ENCODE peak calls at places on chromosomes 3 and 15, in four cellular contexts. V is mammary epithelial cell, T is heart right ventricle, Q is heart left ventricle. U is an unnamed sample. For H3K4me1, the result is how much of the 10 kb centered on the place peaks cover.

GRCh38 chr3:15768421-15769255 is 29.1 kb downstream of the ANKRD28 start:
- DNase-seq in T (no peak), Q (no peak), V (peak), U (peak)

GRCh38 chr3:81886081-81886480 is 124.6 kb upstream of the GBE1 start:
- DNase-seq in V (no peak), T (no peak), Q (no peak), U (no peak)

GRCh38 chr3:156181509-156181908 is 61.1 kb downstream of the KCNAB1 start:
- DNase-seq in Q (no peak), T (no peak), V (peak), U (no peak)

GRCh38 chr3:179801831-179802230 is 149.0 kb downstream of the USP13 start:
- DNase-seq in T (no peak), Q (no peak), V (no peak), U (no peak)

GRCh38 chr15:28919201-28919627 is 33.4 kb downstream of the APBA2 start:
- DNase-seq in T (no peak), Q (no peak), V (no peak), U (no peak)

GRCh38 chr3:104952587-104952986 is 414.1 kb upstream of the ALCAM start:
- DNase-seq in V (peak), Q (no peak), T (no peak), U (peak)

GRCh38 chr15:29089731-29090616 is 179.6 kb downstream of the NSMCE3 start:
- DNase-seq in V (no peak), T (no peak), Q (no peak), U (no peak)

GRCh38 chr15:55457401-55458022 is 49.2 kb downstream of the PIERCE2 start:
- DNase-seq in V (no peak), T (no peak), Q (no peak), U (no peak)

GRCh38 chr15:72474466-72474911 is 359 bp downstream of the ARIH1 start:
- DNase-seq in V (no peak), T (no peak), Q (no peak), U (peak)

GRCh38 chr3:51393564-51393963 is 2.5 kb downstream of the RBM15B start:
- DNase-seq in V (no peak), T (no peak), Q (no peak), U (peak)

GRCh38 chr3:51392301-51393095 is 1.4 kb downstream of the RBM15B start:
- DNase-seq in T (no peak), V (no peak), Q (no peak), U (peak)

GRCh38 chr3:51394541-51394940 is 3.5 kb downstream of the RBM15B start:
- DNase-seq in T (no peak), Q (no peak), V (no peak), U (no peak)

GRCh38 chr3:51391566-51392300 is 648 bp downstream of the RBM15B start:
- DNase-seq in Q (no peak), V (peak), T (peak), U (peak)

GRCh38 chr3:51393096-51393495 is 2.0 kb downstream of the RBM15B start:
- DNase-seq in T (no peak), Q (no peak), V (no peak), U (no peak)
- H3K4me3 ChIP-seq in T (no peak), Q (no peak), V (no peak), U (no peak)

GRCh38 chr3:1019157-1019556 is 73.7 kb upstream of the CNTN6 start:
- DNase-seq in T (no peak), V (no peak), Q (no peak), U (no peak)
- H3K4me1 ChIP-seq in T (under half), V (under half), Q (under half), U (under half)

GRCh38 chr3:124851905-124852304 is 35.3 kb downstream of the ITGB5 start:
- DNase-seq in V (no peak), T (no peak), Q (no peak), U (no peak)
- H3K4me3 ChIP-seq in V (no peak), T (no peak), Q (no peak), U (no peak)

DNA sequence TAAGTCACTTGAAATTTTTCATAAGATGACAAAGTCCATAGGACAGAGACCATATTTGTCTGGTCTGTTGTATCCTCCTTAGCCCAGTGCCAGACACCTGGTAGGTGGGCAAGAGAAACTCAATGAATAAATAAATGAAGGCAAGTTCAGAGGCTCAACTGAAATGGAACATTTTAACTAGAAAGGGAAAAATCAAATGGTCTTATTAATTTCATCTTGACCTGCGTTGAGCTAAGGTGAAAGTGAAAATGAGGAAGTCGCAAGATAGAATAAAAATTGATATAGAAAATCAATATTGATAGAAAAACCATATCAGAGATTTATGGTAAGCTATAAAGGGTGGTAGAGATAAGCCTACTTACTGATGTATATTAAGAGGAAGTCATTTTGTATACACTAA is 3.0 kb downstream of the NFKBIZ start:
- DNase-seq in T (no peak), Q (no peak), V (no peak), U (no peak)
- H3K4me1 ChIP-seq in T (half or more), Q (under half), V (under half), U (under half)

GRCh38 chr15:63597033-63597790 is at the start of gene FBXL22:
- DNase-seq in V (no peak), T (peak), Q (peak), U (no peak)
- H3K4me3 ChIP-seq in V (no peak), T (peak), Q (peak), U (no peak)

DNA sequence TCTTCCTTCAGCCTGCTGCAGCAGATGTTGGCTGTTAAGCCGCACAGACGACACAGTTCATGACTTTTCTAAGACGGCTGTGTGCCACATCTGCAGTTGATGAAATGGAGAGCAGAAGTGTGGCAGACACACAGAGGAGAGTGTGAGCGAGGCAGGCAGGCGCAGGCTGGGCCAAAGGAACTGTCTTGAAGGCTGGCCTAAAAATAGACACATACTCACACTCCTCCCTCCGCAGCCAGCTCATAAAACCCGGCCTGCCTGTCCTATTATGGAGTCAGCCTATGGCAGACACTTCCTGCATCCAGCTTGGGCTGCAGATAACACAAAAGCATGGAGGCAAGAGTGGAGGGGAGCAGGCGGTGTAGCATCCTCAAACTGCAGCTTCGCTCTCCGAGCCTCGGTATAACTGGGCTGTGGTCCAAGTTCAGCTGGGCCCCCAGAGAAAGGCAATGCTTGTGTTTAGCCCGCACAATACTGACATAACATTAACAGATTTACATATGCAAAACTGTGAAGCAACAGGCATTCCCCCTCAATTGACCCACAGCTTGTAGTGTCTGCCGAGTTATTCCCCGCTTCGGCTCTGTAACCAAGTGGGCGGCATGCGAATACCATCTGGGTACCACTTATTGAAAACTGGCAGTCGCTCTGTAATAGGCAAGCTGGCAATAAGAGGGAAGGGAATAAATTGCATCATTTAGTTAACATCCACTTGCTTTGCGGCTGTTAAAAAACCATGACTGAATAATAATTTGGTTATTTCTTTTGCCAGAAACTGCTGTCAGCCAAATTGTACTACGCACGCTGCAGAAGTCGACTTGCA is 40.8 kb downstream of the FOXP1 start:
- DNase-seq in V (peak), T (peak), Q (peak), U (peak)
- H3K4me1 ChIP-seq in V (under half), T (half or more), Q (under half), U (under half)

GRCh38 chr15:96416218-96416933 is 85.9 kb downstream of the NR2F2 start:
- DNase-seq in Q (no peak), V (no peak), T (no peak), U (no peak)
- H3K4me3 ChIP-seq in Q (peak), V (no peak), T (peak), U (no peak)

GRCh38 chr15:26771168-26771916 is 1.5 kb downstream of the GABRB3 start:
- DNase-seq in T (peak), V (no peak), Q (peak), U (no peak)
- H3K4me1 ChIP-seq in T (under half), V (under half), Q (under half), U (under half)

DNA sequence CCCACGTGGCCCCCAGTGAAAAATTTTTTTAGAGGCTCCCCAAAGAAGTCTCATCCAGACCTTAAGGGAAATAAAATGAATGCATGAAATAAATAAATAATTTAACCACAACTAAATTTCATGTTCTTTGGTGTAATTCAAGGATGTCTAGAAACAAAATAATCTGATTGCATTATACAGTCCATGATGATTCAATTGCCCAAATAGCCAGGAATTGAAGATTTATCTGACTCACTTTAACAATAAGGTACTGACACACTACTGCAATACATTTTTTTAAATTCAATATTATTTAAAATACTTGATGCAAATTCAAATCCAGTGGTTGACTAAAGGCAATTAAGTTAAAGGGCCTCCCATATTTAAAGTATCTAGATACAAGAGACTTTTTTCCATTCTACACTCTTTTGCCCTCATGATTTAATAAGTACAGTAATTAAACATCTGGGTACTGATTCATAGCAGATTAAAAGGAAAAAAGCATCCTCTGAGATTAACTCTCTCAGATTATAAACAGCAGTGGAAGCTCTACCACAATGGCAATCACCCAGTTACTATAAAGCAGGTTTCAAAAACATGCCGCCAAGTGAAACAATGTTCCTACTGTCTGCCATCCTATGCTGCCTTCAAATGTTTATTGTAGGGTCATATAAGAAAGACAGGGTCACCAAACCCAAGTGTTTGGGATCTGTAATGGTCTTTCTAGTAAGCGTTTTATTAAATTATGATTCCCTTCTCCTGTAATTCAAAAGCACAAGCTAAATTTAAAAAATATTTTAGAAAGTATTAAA is 9.9 kb downstream of the UQCC5 start:
- DNase-seq in V (no peak), T (no peak), Q (no peak), U (no peak)
- H3K4me3 ChIP-seq in V (no peak), T (no peak), Q (no peak), U (no peak)

U was measured in SJSA1.